ENCODE peak calls at places on chromosomes 2 and 18, in five cellular contexts. G is activated naive CD4-positive, alpha-beta T cell; T is NCI-H1105 treated with DMSO at 0.1 percent for 48 hours; Q is activated CD8-positive, alpha-beta memory T cell treated with anti-CD3 and anti-CD28 coated beads for 24 hours; P is HEK293T. F is an unnamed sample.
A peak's percentile ranks its signal among the peaks of the same experiment; 100 is the strongest.

GRCh38 chr2:220090050-220090449 is 462.6 kb downstream of the SLC4A3 start:
- DNase-seq in G (no peak), T (no peak), Q (no peak), P (no peak), F (no peak)

GRCh38 chr18:9804517-9805104 is 81.2 kb upstream of the TXNDC2 start:
- DNase-seq in G (no peak), T (no peak), Q (no peak), P (no peak), F (no peak)

GRCh38 chr2:96631804-96632435 is 6.2 kb downstream of the KANSL3 start:
- DNase-seq in G (no peak), T (no peak), Q (no peak), P (no peak), F (no peak)

GRCh38 chr2:149399934-149400615 is 69.7 kb downstream of the LYPD6 start:
- DNase-seq in G (no peak), T (peak; percentile 74), Q (no peak), P (no peak), F (no peak)

GRCh38 chr2:28390241-28390856 is 2.3 kb upstream of the FOSL2 start:
- DNase-seq in G (peak; percentile 44), T (peak; percentile 54), Q (peak; percentile 95), P (peak; percentile 36), F (peak; percentile 76)

GRCh38 chr2:78979380-78980238 is 45.9 kb upstream of the REG3G start:
- DNase-seq in G (no peak), T (peak; percentile 50), Q (no peak), P (peak; percentile 61), F (no peak)

GRCh38 chr2:85722519-85722918 is 28.4 kb downstream of the GNLY start:
- DNase-seq in G (no peak), T (no peak), Q (no peak), P (no peak), F (no peak)

GRCh38 chr18:44954256-44954655 is 273.6 kb downstream of the SETBP1 start:
- DNase-seq in G (no peak), T (no peak), Q (no peak), P (no peak), F (no peak)

GRCh38 chr2:207252979-207253640 is 87.4 kb upstream of the KLF7 start:
- DNase-seq in G (no peak), T (peak; percentile 11), Q (no peak), P (no peak), F (no peak)

GRCh38 chr18:79782566-79783308 is 15.0 kb upstream of the KCNG2 start:
- DNase-seq in G (no peak), T (no peak), Q (no peak), P (no peak), F (no peak)